ENCODE peak calls at places on chromosomes 11 and 22, in nine cellular contexts. F is activated effector memory CD4-positive, alpha-beta T cell treated with Interleukin-2 at 50 U/mL for 16 hours; J is lower leg skin; W is EH; H is H9; N is kidney tubule cell; P is mesenchymal stem cell; T is HTR-8/SVneo; U is hippocampal formation. V is an unnamed sample.

GRCh38 chr11:96207459-96208449 is 135.2 kb downstream of the MAML2 start:
- DNase-seq in F (peak; percentile 10), J (no peak), W (peak; percentile 53), H (no peak), N (no peak), P (peak; percentile 82), T (no peak), U (no peak), V (no peak)

GRCh38 chr22:38203090-38203810 is 1.5 kb downstream of the MAFF start:
- DNase-seq in F (peak; percentile 33), J (peak; percentile 94), W (peak; percentile 59), H (peak; percentile 75), N (peak; percentile 76), P (peak; percentile 56), T (no peak), U (no peak), V (no peak)

GRCh38 chr11:101880208-101880607 is 34.6 kb upstream of the CEP126 start:
- DNase-seq in F (no peak), J (no peak), W (peak; percentile 75), H (no peak), N (peak; percentile 71), P (peak; percentile 62), T (peak; percentile 35), U (no peak), V (peak; percentile 72)

GRCh38 chr11:80146231-80146630 is 705.4 kb upstream of the TENM4 start:
- DNase-seq in F (no peak), J (no peak), W (no peak), H (no peak), N (peak; percentile 96), P (peak; percentile 16), T (no peak), U (no peak), V (no peak)

GRCh38 chr11:66408488-66409214 is 12.2 kb upstream of the NPAS4 start:
- DNase-seq in F (peak; percentile 88), J (peak; percentile 97), W (peak; percentile 97), H (peak; percentile 93), N (peak; percentile 81), P (peak; percentile 93), T (peak; percentile 94), U (peak; percentile 76), V (peak; percentile 62)

GRCh38 chr11:116371146-116371545 is 401.6 kb downstream of the BUD13 start:
- DNase-seq in F (no peak), J (no peak), W (no peak), H (no peak), N (no peak), P (no peak), T (no peak), U (no peak), V (no peak)

GRCh38 chr11:113446938-113447337 is 28.3 kb downstream of the DRD2 start:
- DNase-seq in F (no peak), J (no peak), W (no peak), H (no peak), N (no peak), P (no peak), T (peak; percentile 57), U (no peak), V (no peak)

GRCh38 chr22:40401981-40402406 is 31.6 kb downstream of the SGSM3 start:
- DNase-seq in F (no peak), J (peak; percentile 21), W (no peak), H (no peak), N (no peak), P (no peak), T (no peak), U (no peak), V (no peak)

GRCh38 chr11:130675917-130676316 is 227.5 kb downstream of the ADAMTS15 start:
- DNase-seq in F (no peak), J (no peak), W (no peak), H (no peak), N (no peak), P (no peak), T (no peak), U (no peak), V (no peak)

GRCh38 chr11:12761029-12761428 is 86.8 kb downstream of the TEAD1 start:
- DNase-seq in F (no peak), J (no peak), W (peak; percentile 55), H (no peak), N (peak; percentile 54), P (peak; percentile 52), T (no peak), U (no peak), V (peak; percentile 12)

GRCh38 chr11:126545057-126545555 is 189.6 kb downstream of the ST3GAL4 start:
- DNase-seq in F (no peak), J (no peak), W (no peak), H (no peak), N (no peak), P (no peak), T (no peak), U (no peak), V (no peak)